ENCODE peak calls at places on chromosomes 4 and X, in six cellular contexts. G, K, I, E, R and A are unnamed samples.
A peak's percentile ranks its signal among the peaks of the same experiment; 100 is the strongest.

GRCh38 chr4:120130786-120131185 is 64.1 kb upstream of the MAD2L1 start:
- DNase-seq in E (no peak), R (no peak), G (no peak), I (no peak), K (no peak), A (no peak)

GRCh38 chrX:6505960-6506359 is 29.0 kb downstream of the VCX3A start:
- DNase-seq in K (no peak), E (no peak), I (no peak), G (no peak), R (no peak), A (no peak)

GRCh38 chr4:16122784-16123183 is 39.0 kb upstream of the PROM1 start:
- DNase-seq in I (no peak), E (no peak), R (no peak), K (no peak), G (no peak), A (no peak)

GRCh38 chr4:158253350-158253980 is 43.2 kb downstream of the TMEM144 start:
- DNase-seq in K (no peak), R (peak; percentile 75), E (peak; percentile 64), I (peak; percentile 21), G (peak; percentile 9), A (peak; percentile 10)

GRCh38 chrX:768596-768995 is 138.0 kb downstream of the SHOX start:
- DNase-seq in K (no peak), R (no peak), I (no peak), E (no peak), G (no peak), A (no peak)

GRCh38 chr4:175330652-175331051 is 412.5 kb downstream of the ADAM29 start:
- DNase-seq in I (no peak), K (no peak), E (peak; percentile 7), R (no peak), G (peak; percentile 77), A (peak; percentile 36)

GRCh38 chrX:22585831-22586230 is 313.1 kb downstream of the CBLL2 start:
- DNase-seq in I (no peak), G (no peak), K (no peak), R (no peak), E (no peak), A (no peak)

GRCh38 chr4:94843222-94843621 is 85.5 kb downstream of the BMPR1B start:
- DNase-seq in R (no peak), E (no peak), G (no peak), K (no peak), I (no peak), A (no peak)

GRCh38 chr4:72525938-72526337 is 43.1 kb downstream of the ADAMTS3 start:
- DNase-seq in G (peak; percentile 91), K (peak; percentile 77), I (peak; percentile 20), E (no peak), R (peak; percentile 91), A (no peak)

GRCh38 chr4:65893957-65894755 is 223.9 kb upstream of the EPHA5 start:
- DNase-seq in I (no peak), K (no peak), G (peak; percentile 7), R (peak; percentile 8), E (no peak), A (no peak)

GRCh38 chr4:81490761-81491160 is 19.1 kb upstream of the RASGEF1B start:
- DNase-seq in G (no peak), K (no peak), I (no peak), E (no peak), R (no peak), A (no peak)
- H3K4me3 ChIP-seq in G (no peak overlapping the region), K (no peak overlapping the region), I (no peak overlapping the region), E (no peak overlapping the region), R (no peak overlapping the region), A (no peak overlapping the region)

DNA sequence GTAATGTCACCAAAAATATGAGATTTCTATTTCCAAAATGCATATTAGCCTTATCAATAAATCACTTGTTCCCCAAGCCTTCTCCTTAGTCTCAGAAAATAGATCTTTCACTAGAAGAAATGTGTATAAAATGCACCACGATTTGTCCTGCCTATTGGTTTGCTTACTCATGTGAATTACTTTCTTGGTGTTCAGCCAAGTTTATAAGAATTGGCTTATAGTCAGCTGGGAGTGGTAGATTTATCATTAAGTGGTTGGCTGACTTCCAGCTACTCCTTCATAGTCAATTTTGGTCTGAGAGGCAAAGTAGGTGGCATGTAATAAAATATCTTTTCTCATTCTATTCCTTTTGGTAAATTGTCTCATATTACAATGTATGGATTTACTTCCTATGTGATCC is 1.3 kb downstream of the SULT1E1 start:
- DNase-seq in E (peak; percentile 90), G (peak; percentile 35), R (peak; percentile 75), I (no peak), K (no peak), A (no peak)
- H3K4me3 ChIP-seq in E (peak overlapping the region; percentile 51), G (peak overlapping the region; percentile 38), R (no peak overlapping the region), I (no peak overlapping the region), K (no peak overlapping the region), A (no peak overlapping the region)

DNA sequence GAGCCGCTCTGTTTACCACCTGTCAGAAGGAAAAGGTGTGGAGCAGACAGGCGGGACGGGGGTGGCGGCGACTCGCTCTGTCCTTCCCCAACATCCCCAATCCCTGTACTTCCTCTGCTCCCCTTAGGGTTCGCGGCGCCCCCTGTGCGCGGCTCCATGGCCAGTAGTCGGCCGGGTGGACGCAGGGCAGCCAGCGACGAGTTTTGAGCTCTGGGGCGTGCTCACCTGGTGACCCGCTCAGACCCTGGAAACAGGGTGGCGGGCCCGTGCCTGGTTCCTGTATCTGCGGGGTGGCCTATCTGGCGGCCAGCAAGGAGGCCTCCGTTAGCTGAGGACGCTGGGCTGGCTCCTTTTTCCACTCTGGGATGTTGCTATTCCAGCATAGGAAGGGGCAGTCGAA is 5.4 kb upstream of the MAGIX start:
- DNase-seq in R (no peak), E (no peak), I (no peak), G (no peak), K (peak; percentile 53), A (no peak)
- H3K4me3 ChIP-seq in R (no peak overlapping the region), E (no peak overlapping the region), I (no peak overlapping the region), G (no peak overlapping the region), K (no peak overlapping the region), A (no peak overlapping the region)

GRCh38 chr4:54107951-54108740 is 8.2 kb downstream of the GSX2 start:
- DNase-seq in G (no peak), K (no peak), E (no peak), R (no peak), I (no peak), A (no peak)
- H3K4me3 ChIP-seq in G (peak overlapping the region; percentile 17), K (no peak overlapping the region), E (no peak overlapping the region), R (no peak overlapping the region), I (no peak overlapping the region), A (no peak overlapping the region)

DNA sequence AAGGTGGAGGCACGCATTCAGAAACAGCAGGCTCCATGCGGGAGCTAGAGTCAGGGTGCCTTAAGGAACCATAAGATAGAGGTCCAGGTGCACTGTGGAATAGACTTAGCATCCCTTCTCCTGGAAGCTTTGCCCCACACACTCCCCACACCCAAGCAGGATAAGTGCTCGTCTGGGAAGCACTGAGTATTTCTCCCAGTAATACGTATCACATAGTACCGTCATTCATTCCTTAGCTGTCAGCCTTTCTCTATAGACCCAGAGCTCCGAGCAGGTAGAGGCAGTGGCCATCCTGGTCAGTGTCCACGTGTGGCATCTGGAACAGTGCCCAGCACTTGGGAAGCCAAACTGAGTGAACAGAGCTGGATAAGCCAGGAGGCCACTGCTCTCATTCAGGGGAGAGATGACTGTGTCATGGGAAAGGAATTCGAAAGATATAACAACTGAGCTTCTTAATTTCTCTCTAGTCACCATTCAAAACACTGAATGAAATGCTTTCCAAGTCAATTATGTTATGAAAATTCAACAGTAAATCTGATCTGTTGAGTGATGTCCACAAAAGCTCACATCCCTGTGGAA is 9.9 kb downstream of the APBB2 start:
- DNase-seq in I (no peak), E (peak; percentile 47), R (peak; percentile 81), K (no peak), G (no peak), A (peak; percentile 64)
- H3K4me3 ChIP-seq in I (no peak overlapping the region), E (no peak overlapping the region), R (no peak overlapping the region), K (no peak overlapping the region), G (no peak overlapping the region), A (no peak overlapping the region)

GRCh38 chrX:63751481-63751880 is 33.5 kb downstream of the ARHGEF9 start:
- DNase-seq in G (no peak), R (no peak), E (peak; percentile 46), K (no peak), I (no peak), A (peak; percentile 48)

GRCh38 chrX:63750846-63751245 is 34.2 kb downstream of the ARHGEF9 start:
- DNase-seq in G (no peak), K (no peak), I (no peak), R (no peak), E (no peak), A (no peak)

GRCh38 chrX:63754141-63754859 is 30.7 kb downstream of the ARHGEF9 start:
- DNase-seq in R (peak; percentile 17), G (no peak), I (no peak), K (no peak), E (peak; percentile 6), A (no peak)

GRCh38 chrX:63754860-63755579 is 30.0 kb downstream of the ARHGEF9 start:
- DNase-seq in E (peak; percentile 93), G (peak; percentile 87), R (peak; percentile 96), K (peak; percentile 95), I (peak; percentile 74), A (peak; percentile 85)

DNA sequence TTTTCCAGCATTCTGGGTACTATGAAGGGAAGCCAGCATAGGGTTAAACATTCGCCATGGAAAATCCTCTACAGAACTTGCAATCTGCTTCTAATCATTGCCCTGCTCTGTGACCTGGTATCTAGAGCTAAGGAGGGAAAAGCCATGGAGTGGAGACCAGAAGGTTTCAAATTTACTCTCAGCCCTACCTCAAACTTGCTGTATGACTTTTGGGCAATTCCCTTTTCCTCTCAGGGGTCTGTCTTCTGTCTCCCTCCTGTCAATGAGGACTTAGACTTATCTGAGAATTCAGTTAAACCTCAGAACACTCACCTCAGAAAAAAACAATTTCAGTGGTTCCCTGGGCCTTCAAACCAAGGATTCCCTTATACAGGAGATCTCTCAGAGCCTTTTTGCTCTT is 29.1 kb downstream of the ARHGEF9 start:
- DNase-seq in I (no peak), E (no peak), R (no peak), G (no peak), K (no peak), A (no peak)
- H3K4me3 ChIP-seq in I (no peak overlapping the region), E (peak overlapping the region; percentile 63), R (peak overlapping the region; percentile 47), G (peak overlapping the region; percentile 31), K (no peak overlapping the region), A (no peak overlapping the region)

GRCh38 chrX:50813843-50814661 is at the start of gene SHROOM4:
- DNase-seq in E (peak; percentile 39), R (peak; percentile 73), I (no peak), K (peak; percentile 86), G (peak; percentile 25), A (no peak)
- H3K4me3 ChIP-seq in E (peak within 1 kb of the TSS; percentile 49), R (peak within 1 kb of the TSS; percentile 32), I (peak within 1 kb of the TSS; percentile 65), K (peak within 1 kb of the TSS; percentile 34), G (peak within 1 kb of the TSS; percentile 61), A (peak within 1 kb of the TSS; percentile 46)